ENCODE peak calls at places on chromosomes 2 and 18, in six cellular contexts. One of them, this sample, is unnamed.

GRCh38 chr2:219279916-219280516 is 850 bp downstream of the DNAJB2 start:
- DNase-seq in CD4-positive, alpha-beta memory T cell: no peak
- DNase-seq in MM.1S: no peak
- DNase-seq in NB4: no peak
- DNase-seq in aorta: no peak
- DNase-seq in foreskin fibroblast: no peak
- DNase-seq in this sample: no peak

GRCh38 chr2:189952536-189953109 is 109.9 kb downstream of the MSTN start:
- DNase-seq in CD4-positive, alpha-beta memory T cell: no peak
- DNase-seq in MM.1S: peak
- DNase-seq in NB4: no peak
- DNase-seq in aorta: no peak
- DNase-seq in foreskin fibroblast: no peak
- DNase-seq in this sample: no peak

GRCh38 chr18:50982802-50983179 is 15.0 kb downstream of the ELAC1 start:
- DNase-seq in CD4-positive, alpha-beta memory T cell: no peak
- DNase-seq in MM.1S: no peak
- DNase-seq in NB4: no peak
- DNase-seq in aorta: no peak
- DNase-seq in foreskin fibroblast: peak
- DNase-seq in this sample: no peak

GRCh38 chr18:35099911-35100310 is 58.7 kb downstream of the MAPRE2 start:
- DNase-seq in CD4-positive, alpha-beta memory T cell: no peak
- DNase-seq in MM.1S: no peak
- DNase-seq in NB4: no peak
- DNase-seq in aorta: no peak
- DNase-seq in foreskin fibroblast: peak
- DNase-seq in this sample: no peak

GRCh38 chr2:98269274-98269673 is 77.0 kb upstream of the CNGA3 start:
- DNase-seq in CD4-positive, alpha-beta memory T cell: peak
- DNase-seq in MM.1S: peak
- DNase-seq in NB4: peak
- DNase-seq in aorta: no peak
- DNase-seq in foreskin fibroblast: peak
- DNase-seq in this sample: no peak

GRCh38 chr2:39942970-39943369 is 163.9 kb upstream of the THUMPD2 start:
- DNase-seq in CD4-positive, alpha-beta memory T cell: no peak
- DNase-seq in MM.1S: no peak
- DNase-seq in NB4: no peak
- DNase-seq in aorta: no peak
- DNase-seq in foreskin fibroblast: peak
- DNase-seq in this sample: no peak

GRCh38 chr2:166573393-166573792 is 79.3 kb upstream of the SCN7A start:
- DNase-seq in CD4-positive, alpha-beta memory T cell: no peak
- DNase-seq in MM.1S: no peak
- DNase-seq in NB4: no peak
- DNase-seq in aorta: no peak
- DNase-seq in foreskin fibroblast: peak
- DNase-seq in this sample: no peak

GRCh38 chr2:123808243-123808642 is 216.8 kb upstream of the CNTNAP5 start:
- DNase-seq in CD4-positive, alpha-beta memory T cell: no peak
- DNase-seq in MM.1S: no peak
- DNase-seq in NB4: no peak
- DNase-seq in aorta: no peak
- DNase-seq in foreskin fibroblast: no peak
- DNase-seq in this sample: no peak

GRCh38 chr2:27929916-27930486 is 39.5 kb downstream of the BABAM2 start:
- DNase-seq in CD4-positive, alpha-beta memory T cell: no peak
- DNase-seq in MM.1S: no peak
- DNase-seq in NB4: no peak
- DNase-seq in aorta: no peak
- DNase-seq in foreskin fibroblast: no peak
- DNase-seq in this sample: no peak

GRCh38 chr2:175035806-175036205 is 30.6 kb upstream of the CHN1 start:
- DNase-seq in CD4-positive, alpha-beta memory T cell: no peak
- DNase-seq in MM.1S: no peak
- DNase-seq in NB4: no peak
- DNase-seq in aorta: no peak
- DNase-seq in foreskin fibroblast: no peak
- DNase-seq in this sample: no peak

GRCh38 chr18:31702449-31702848 is 18.1 kb upstream of the B4GALT6 start:
- DNase-seq in CD4-positive, alpha-beta memory T cell: no peak
- DNase-seq in MM.1S: no peak
- DNase-seq in NB4: no peak
- DNase-seq in aorta: no peak
- DNase-seq in foreskin fibroblast: no peak
- DNase-seq in this sample: no peak

GRCh38 chr2:203340791-203341487 is 12.7 kb downstream of the ABI2 start:
- DNase-seq in CD4-positive, alpha-beta memory T cell: no peak
- DNase-seq in MM.1S: no peak
- DNase-seq in NB4: no peak
- DNase-seq in aorta: no peak
- DNase-seq in foreskin fibroblast: peak
- DNase-seq in this sample: no peak

GRCh38 chr2:74764429-74765272 is 69.3 kb upstream of the HK2 start:
- DNase-seq in CD4-positive, alpha-beta memory T cell: no peak
- DNase-seq in MM.1S: no peak
- DNase-seq in NB4: peak
- DNase-seq in aorta: no peak
- DNase-seq in foreskin fibroblast: no peak
- DNase-seq in this sample: no peak

GRCh38 chr2:54456526-54457325 is 599 bp downstream of the SPTBN1 start:
- DNase-seq in CD4-positive, alpha-beta memory T cell: no peak
- DNase-seq in MM.1S: peak
- DNase-seq in NB4: peak
- DNase-seq in aorta: peak
- DNase-seq in foreskin fibroblast: peak
- DNase-seq in this sample: no peak

GRCh38 chr18:55586841-55587240 is 1.2 kb downstream of the TCF4 start:
- DNase-seq in CD4-positive, alpha-beta memory T cell: no peak
- DNase-seq in MM.1S: no peak
- DNase-seq in NB4: no peak
- DNase-seq in aorta: no peak
- DNase-seq in foreskin fibroblast: peak
- DNase-seq in this sample: no peak

GRCh38 chr2:119225084-119225864 is 1.6 kb downstream of the STEAP3 start:
- DNase-seq in CD4-positive, alpha-beta memory T cell: no peak
- DNase-seq in MM.1S: peak
- DNase-seq in NB4: no peak
- DNase-seq in aorta: no peak
- DNase-seq in foreskin fibroblast: peak
- DNase-seq in this sample: no peak

GRCh38 chr18:50987261-50987660 is 19.4 kb downstream of the ELAC1 start:
- DNase-seq in CD4-positive, alpha-beta memory T cell: no peak
- DNase-seq in MM.1S: no peak
- DNase-seq in NB4: no peak
- DNase-seq in aorta: no peak
- DNase-seq in foreskin fibroblast: no peak
- DNase-seq in this sample: no peak

GRCh38 chr2:187206071-187206470 is 242.0 kb downstream of the CALCRL start:
- DNase-seq in CD4-positive, alpha-beta memory T cell: no peak
- DNase-seq in MM.1S: no peak
- DNase-seq in NB4: no peak
- DNase-seq in aorta: no peak
- DNase-seq in foreskin fibroblast: no peak
- DNase-seq in this sample: no peak

GRCh38 chr2:230982528-230982927 is 13.4 kb upstream of the SPATA3 start:
- DNase-seq in CD4-positive, alpha-beta memory T cell: no peak
- DNase-seq in MM.1S: no peak
- DNase-seq in NB4: no peak
- DNase-seq in aorta: no peak
- DNase-seq in foreskin fibroblast: no peak
- DNase-seq in this sample: no peak

GRCh38 chr2:39379643-39380524 is 57.2 kb downstream of the MAP4K3 start:
- DNase-seq in CD4-positive, alpha-beta memory T cell: peak
- DNase-seq in MM.1S: peak
- DNase-seq in NB4: peak
- DNase-seq in aorta: no peak
- DNase-seq in foreskin fibroblast: peak
- DNase-seq in this sample: no peak

GRCh38 chr2:8803658-8804379 is 33.6 kb downstream of the KIDINS220 start:
- DNase-seq in CD4-positive, alpha-beta memory T cell: no peak
- DNase-seq in MM.1S: no peak
- DNase-seq in NB4: peak
- DNase-seq in aorta: no peak
- DNase-seq in foreskin fibroblast: peak
- DNase-seq in this sample: peak

GRCh38 chr18:5478261-5478660 is 65.5 kb downstream of the EPB41L3 start:
- DNase-seq in CD4-positive, alpha-beta memory T cell: no peak
- DNase-seq in MM.1S: no peak
- DNase-seq in NB4: no peak
- DNase-seq in aorta: no peak
- DNase-seq in foreskin fibroblast: no peak
- DNase-seq in this sample: no peak

GRCh38 chr2:164917296-164917903 is 37.9 kb downstream of the SLC38A11 start:
- DNase-seq in CD4-positive, alpha-beta memory T cell: no peak
- DNase-seq in MM.1S: no peak
- DNase-seq in NB4: peak
- DNase-seq in aorta: peak
- DNase-seq in foreskin fibroblast: peak
- DNase-seq in this sample: no peak

GRCh38 chr2:70627499-70627898 is 73.9 kb upstream of the TGFA start:
- DNase-seq in CD4-positive, alpha-beta memory T cell: no peak
- DNase-seq in MM.1S: peak
- DNase-seq in NB4: no peak
- DNase-seq in aorta: no peak
- DNase-seq in foreskin fibroblast: no peak
- DNase-seq in this sample: no peak

GRCh38 chr2:176664478-176664877 is 395.2 kb downstream of the MTX2 start:
- DNase-seq in CD4-positive, alpha-beta memory T cell: no peak
- DNase-seq in MM.1S: no peak
- DNase-seq in NB4: no peak
- DNase-seq in aorta: no peak
- DNase-seq in foreskin fibroblast: no peak
- DNase-seq in this sample: no peak

GRCh38 chr18:76460482-76460881 is 34.6 kb downstream of the ZNF516 start:
- DNase-seq in CD4-positive, alpha-beta memory T cell: no peak
- DNase-seq in MM.1S: no peak
- DNase-seq in NB4: no peak
- DNase-seq in aorta: no peak
- DNase-seq in foreskin fibroblast: peak
- DNase-seq in this sample: no peak
- H3K4me3 ChIP-seq in CD4-positive, alpha-beta memory T cell: no peak
- H3K4me3 ChIP-seq in MM.1S: no peak
- H3K4me3 ChIP-seq in NB4: no peak
- H3K4me3 ChIP-seq in aorta: no peak
- H3K4me3 ChIP-seq in foreskin fibroblast: no peak
- H3K4me3 ChIP-seq in this sample: no peak

DNA sequence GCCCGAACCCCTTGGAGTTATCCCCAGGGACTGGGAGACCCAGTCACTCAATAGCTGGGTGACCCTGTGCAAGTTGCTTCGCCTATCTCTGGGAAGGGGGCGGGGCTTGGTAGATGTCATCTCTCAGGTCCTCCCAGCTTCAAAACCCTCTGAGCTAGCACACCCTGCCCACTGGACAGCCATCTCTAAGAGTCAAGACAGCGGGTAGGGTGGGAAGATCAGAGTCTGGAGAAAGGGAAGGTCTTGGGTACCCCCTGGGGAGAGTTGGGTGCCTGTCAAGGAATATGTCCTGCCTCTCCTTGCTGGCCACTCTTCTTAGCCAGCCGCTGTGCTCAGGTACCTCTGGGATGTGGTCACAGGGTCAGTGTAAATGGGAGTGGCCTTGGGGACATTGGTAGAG is 8.0 kb downstream of the GLI2 start:
- DNase-seq in CD4-positive, alpha-beta memory T cell: no peak
- DNase-seq in MM.1S: no peak
- DNase-seq in NB4: no peak
- DNase-seq in aorta: no peak
- DNase-seq in foreskin fibroblast: no peak
- DNase-seq in this sample: no peak
- H3K4me3 ChIP-seq in CD4-positive, alpha-beta memory T cell: no peak
- H3K4me3 ChIP-seq in MM.1S: no peak
- H3K4me3 ChIP-seq in NB4: no peak
- H3K4me3 ChIP-seq in aorta: no peak
- H3K4me3 ChIP-seq in foreskin fibroblast: no peak
- H3K4me3 ChIP-seq in this sample: no peak

GRCh38 chr2:68365087-68365486 is at the start of gene PLEK:
- DNase-seq in CD4-positive, alpha-beta memory T cell: no peak
- DNase-seq in MM.1S: peak
- DNase-seq in NB4: peak
- DNase-seq in aorta: peak
- DNase-seq in foreskin fibroblast: no peak
- DNase-seq in this sample: no peak

GRCh38 chr2:68362069-68362468 is 3.0 kb upstream of the PLEK start:
- DNase-seq in CD4-positive, alpha-beta memory T cell: peak
- DNase-seq in MM.1S: peak
- DNase-seq in NB4: peak
- DNase-seq in aorta: peak
- DNase-seq in foreskin fibroblast: peak
- DNase-seq in this sample: no peak

GRCh38 chr2:68359889-68360288 is 5.2 kb upstream of the PLEK start:
- DNase-seq in CD4-positive, alpha-beta memory T cell: no peak
- DNase-seq in MM.1S: no peak
- DNase-seq in NB4: no peak
- DNase-seq in aorta: no peak
- DNase-seq in foreskin fibroblast: no peak
- DNase-seq in this sample: no peak

GRCh38 chr2:68363731-68364130 is 1.4 kb upstream of the PLEK start:
- DNase-seq in CD4-positive, alpha-beta memory T cell: no peak
- DNase-seq in MM.1S: no peak
- DNase-seq in NB4: no peak
- DNase-seq in aorta: no peak
- DNase-seq in foreskin fibroblast: no peak
- DNase-seq in this sample: no peak

DNA sequence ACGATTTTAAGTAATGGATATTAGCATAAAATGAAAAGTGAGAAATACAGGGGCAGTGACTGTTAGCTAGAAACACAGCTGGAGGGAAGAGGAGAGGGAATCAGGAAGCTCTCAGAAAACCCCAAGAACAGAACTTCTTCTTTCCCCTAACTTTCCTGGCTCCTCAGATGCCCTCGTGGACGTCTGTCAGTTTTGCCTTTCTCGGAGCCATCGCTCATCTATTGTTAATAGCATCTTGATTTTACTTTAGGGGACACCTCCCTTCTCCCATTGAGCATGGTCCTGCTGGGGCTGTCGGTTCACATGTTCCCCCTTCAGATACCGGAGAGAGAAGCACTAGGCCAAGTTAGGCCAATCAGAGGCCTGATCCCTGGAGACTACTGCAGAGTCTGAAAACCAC is 2.3 kb upstream of the PLEK start:
- DNase-seq in CD4-positive, alpha-beta memory T cell: no peak
- DNase-seq in MM.1S: no peak
- DNase-seq in NB4: peak
- DNase-seq in aorta: no peak
- DNase-seq in foreskin fibroblast: no peak
- DNase-seq in this sample: no peak
- H3K4me3 ChIP-seq in CD4-positive, alpha-beta memory T cell: no peak
- H3K4me3 ChIP-seq in MM.1S: peak
- H3K4me3 ChIP-seq in NB4: peak
- H3K4me3 ChIP-seq in aorta: no peak
- H3K4me3 ChIP-seq in foreskin fibroblast: no peak
- H3K4me3 ChIP-seq in this sample: no peak

DNA sequence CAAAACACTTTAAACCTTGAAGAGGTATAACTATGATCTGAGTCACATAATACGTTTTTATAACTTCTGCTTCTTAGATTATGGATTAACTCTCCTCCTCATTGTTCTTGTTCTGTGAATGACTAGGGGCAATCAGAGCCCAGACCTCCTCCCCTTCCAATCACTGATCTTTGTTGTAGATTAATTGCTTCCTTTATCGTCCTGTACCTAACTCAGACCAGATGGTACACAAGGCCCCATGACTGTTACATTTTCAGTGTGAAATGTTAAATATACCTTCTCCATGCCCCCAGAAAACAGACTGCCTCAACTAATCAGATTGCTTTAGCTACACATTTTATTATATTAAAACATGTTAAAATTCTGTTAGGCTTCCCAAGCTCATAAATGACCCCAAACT is 211.7 kb downstream of the RNF152 start:
- DNase-seq in CD4-positive, alpha-beta memory T cell: no peak
- DNase-seq in MM.1S: no peak
- DNase-seq in NB4: no peak
- DNase-seq in aorta: no peak
- DNase-seq in foreskin fibroblast: no peak
- DNase-seq in this sample: no peak
- H3K4me3 ChIP-seq in CD4-positive, alpha-beta memory T cell: no peak
- H3K4me3 ChIP-seq in MM.1S: no peak
- H3K4me3 ChIP-seq in NB4: no peak
- H3K4me3 ChIP-seq in aorta: no peak
- H3K4me3 ChIP-seq in foreskin fibroblast: no peak
- H3K4me3 ChIP-seq in this sample: no peak